ENCODE peak calls at places on chromosomes 4 and X, in eight cellular contexts. U is EH; I is GM13976; A is stimulated activated CD4-positive, alpha-beta T cell treated with anti-CD3 and anti-CD28 coated beads, Interleukin-15, amount 100 ng/mL, for 1 hour; C is activated CD4-positive, CD25-positive, alpha-beta regulatory T cell treated with anti-CD3 and anti-CD28 coated beads, Interleukin-2, amount 50 U/mL, for 72 hours; W is cardiac fibroblast; H is NCI-H1417 treated with DMSO at 0.1 percent for 48 hours; K is activated T-cell treated with anti-CD3 and anti-CD28 coated beads for 1 hour. O is an unnamed sample.

GRCh38 chrX:39805022-39805421 is 292.7 kb downstream of the BCOR start:
- DNase-seq in I (no peak), C (no peak), U (no peak), H (no peak), K (no peak), W (no peak), A (no peak), O (no peak)

GRCh38 chr4:133130171-133130570 is 18.9 kb upstream of the PCDH10 start:
- DNase-seq in H (no peak), W (peak; percentile 43), C (no peak), A (no peak), K (no peak), U (peak; percentile 62), I (no peak), O (no peak)

GRCh38 chr4:41611124-41611838 is 73.3 kb downstream of the LIMCH1 start:
- DNase-seq in W (no peak), A (no peak), H (no peak), U (no peak), K (no peak), I (no peak), C (no peak), O (no peak)

GRCh38 chrX:102517331-102517730 is 792 bp upstream of the TMSB15A start:
- DNase-seq in K (no peak), A (no peak), H (peak; percentile 35), W (peak; percentile 3), C (no peak), U (peak; percentile 37), I (no peak), O (no peak)

GRCh38 chrX:36266155-36266554 is 346.6 kb downstream of the CFAP47 start:
- DNase-seq in C (no peak), K (no peak), I (no peak), W (no peak), A (no peak), U (no peak), H (no peak), O (no peak)

GRCh38 chr4:57369446-57369845 is 259.3 kb upstream of the IGFBP7 start:
- DNase-seq in W (no peak), H (no peak), I (no peak), A (no peak), K (no peak), C (no peak), U (no peak), O (no peak)

GRCh38 chr4:178415925-178416324 is 973.7 kb upstream of the AGA start:
- DNase-seq in H (no peak), C (no peak), A (no peak), I (no peak), W (no peak), K (no peak), U (no peak), O (no peak)

GRCh38 chrX:23935116-23935515 is 27.3 kb downstream of the CXorf58 start:
- DNase-seq in C (no peak), A (no peak), W (peak; percentile 33), H (no peak), I (no peak), K (no peak), U (no peak), O (no peak)